ENCODE peak calls at places on chromosomes 12 and 14, in nine cellular contexts. A is heart right ventricle, G is GM04504, W is activated B cell treated with CpG ODN at 0.5 μM for 24 hours, S is neural progenitor cell, Z is fibroblast of villous mesenchyme, X is left ventricle myocardium superior, I is substantia nigra, V is thyroid gland. D is an unnamed sample.
A peak's percentile ranks its signal among the peaks of the same experiment; 100 is the strongest.

GRCh38 chr14:63174760-63175191 is 29.5 kb upstream of the RHOJ start:
- DNase-seq in A (no peak), G (peak; percentile 7), V (no peak), Z (peak; percentile 21), X (no peak), S (peak; percentile 75), I (no peak), W (no peak), D (peak; percentile 78)

GRCh38 chr14:20681348-20682126 is 2.8 kb upstream of the RNASE4 start:
- DNase-seq in S (peak; percentile 91), Z (peak; percentile 87), I (peak; percentile 50), W (peak; percentile 68), G (peak; percentile 68), X (peak; percentile 79), V (peak; percentile 82), A (peak; percentile 72), D (peak; percentile 92)

GRCh38 chr14:22151091-22151490 is 437.9 kb downstream of the DAD1 start:
- DNase-seq in W (no peak), X (no peak), Z (no peak), G (no peak), V (no peak), A (no peak), S (no peak), I (no peak), D (no peak)

GRCh38 chr12:111406474-111407370 is 999 bp downstream of the SH2B3 start:
- DNase-seq in G (no peak), A (peak; percentile 53), X (peak; percentile 46), I (peak; percentile 47), W (peak; percentile 60), Z (peak; percentile 27), S (peak; percentile 37), V (no peak), D (no peak)

GRCh38 chr12:46267618-46268348 is 1.1 kb downstream of the SLC38A1 start:
- DNase-seq in V (peak; percentile 29), A (no peak), X (peak; percentile 36), W (no peak), G (no peak), S (peak; percentile 49), Z (peak; percentile 38), I (no peak), D (no peak)

GRCh38 chr12:110554184-110554583 is 28.9 kb downstream of the PPTC7 start:
- DNase-seq in S (no peak), V (no peak), W (no peak), A (no peak), I (no peak), Z (no peak), G (no peak), X (no peak), D (no peak)

GRCh38 chr14:24051162-24051788 is 534 bp upstream of the CARMIL3 start:
- DNase-seq in A (no peak), X (no peak), V (peak; percentile 23), G (no peak), I (peak; percentile 50), Z (no peak), S (no peak), W (no peak), D (peak; percentile 52)

GRCh38 chr12:130602251-130602650 is 113.8 kb downstream of the RIMBP2 start:
- DNase-seq in Z (no peak), G (no peak), V (no peak), W (no peak), A (no peak), S (no peak), X (no peak), I (no peak), D (no peak)

GRCh38 chr12:3655331-3655900 is 97.5 kb downstream of the CRACR2A start:
- DNase-seq in Z (peak; percentile 12), S (peak; percentile 57), I (no peak), G (no peak), W (no peak), X (no peak), V (peak; percentile 55), A (no peak), D (peak; percentile 80)

GRCh38 chr12:93243689-93244513 is 133.8 kb upstream of the NUDT4 start:
- DNase-seq in S (no peak), V (peak; percentile 79), X (no peak), G (peak; percentile 59), W (no peak), A (no peak), Z (peak; percentile 98), I (no peak), D (no peak)

GRCh38 chr14:100622708-100623485 is 35.7 kb upstream of the BEGAIN start:
- DNase-seq in A (no peak), I (no peak), G (no peak), X (no peak), Z (no peak), V (no peak), S (no peak), W (no peak), D (no peak)

GRCh38 chr12:42571327-42572009 is 18.1 kb downstream of the PRICKLE1 start:
- DNase-seq in G (no peak), A (no peak), Z (no peak), X (no peak), W (no peak), V (no peak), S (no peak), I (no peak), D (peak; percentile 23)

GRCh38 chr14:46054526-46054925 is 597.1 kb downstream of the RPL10L start:
- DNase-seq in A (no peak), I (no peak), X (no peak), G (peak; percentile 70), V (no peak), Z (peak; percentile 62), S (no peak), W (no peak), D (no peak)

GRCh38 chr12:6866920-6867406 is 368 bp upstream of the TPI1 start:
- DNase-seq in S (no peak), I (peak; percentile 50), X (no peak), A (no peak), W (no peak), G (no peak), Z (no peak), V (no peak), D (no peak)

GRCh38 chr14:91280129-91280528 is 35.6 kb upstream of the GPR68 start:
- DNase-seq in V (no peak), A (no peak), Z (no peak), S (no peak), I (no peak), X (no peak), G (no peak), W (no peak), D (no peak)

GRCh38 chr12:91127296-91127695 is 16.0 kb upstream of the LUM start:
- DNase-seq in V (no peak), G (no peak), Z (no peak), A (no peak), I (no peak), X (no peak), W (no peak), S (no peak), D (no peak)

GRCh38 chr12:13165578-13166120 is 30.9 kb upstream of the EMP1 start:
- DNase-seq in X (peak; percentile 75), A (peak; percentile 60), G (no peak), S (no peak), Z (peak; percentile 58), I (no peak), W (peak; percentile 30), V (peak; percentile 89), D (no peak)

GRCh38 chr14:69879175-69880047 is at the start of gene SMOC1:
- DNase-seq in X (peak; percentile 60), Z (no peak), I (peak; percentile 44), A (peak; percentile 45), S (peak; percentile 95), W (no peak), G (no peak), V (peak; percentile 71), D (peak; percentile 92)

GRCh38 chr12:45350861-45351260 is 135.0 kb downstream of the ANO6 start:
- DNase-seq in W (no peak), S (no peak), V (peak; percentile 4), A (no peak), X (no peak), Z (no peak), G (no peak), I (no peak), D (no peak)

D was measured in GM23338.